ENCODE peak calls at places on chromosomes 3 and 15, in four cellular contexts. One of them, this sample, is unnamed.

GRCh38 chr3:24686764-24687163 is 192.1 kb upstream of the THRB start:
- DNase-seq in fibroblast of lung: peak; percentile 68
- DNase-seq in PC-3: peak; percentile 46
- DNase-seq in left ventricle myocardium inferior: no peak
- DNase-seq in this sample: no peak

GRCh38 chr15:64163662-64164362 is 990 bp upstream of the PPIB start:
- DNase-seq in fibroblast of lung: no peak
- DNase-seq in left ventricle myocardium inferior: no peak
- DNase-seq in PC-3: no peak
- DNase-seq in this sample: no peak

GRCh38 chr3:632571-633170 is 436.1 kb downstream of the CHL1 start:
- DNase-seq in fibroblast of lung: peak; percentile 61
- DNase-seq in left ventricle myocardium inferior: no peak
- DNase-seq in PC-3: peak; percentile 77
- DNase-seq in this sample: no peak

GRCh38 chr15:56805466-56806146 is 72.3 kb upstream of the ZNF280D start:
- DNase-seq in PC-3: peak; percentile 71
- DNase-seq in fibroblast of lung: peak; percentile 82
- DNase-seq in left ventricle myocardium inferior: no peak
- DNase-seq in this sample: no peak

GRCh38 chr3:10615715-10616114 is 110.3 kb upstream of the ATP2B2 start:
- DNase-seq in left ventricle myocardium inferior: no peak
- DNase-seq in PC-3: no peak
- DNase-seq in fibroblast of lung: no peak
- DNase-seq in this sample: no peak

GRCh38 chr15:24919446-24919845 is 35.3 kb upstream of the SNRPN start:
- DNase-seq in PC-3: peak; percentile 58
- DNase-seq in left ventricle myocardium inferior: no peak
- DNase-seq in fibroblast of lung: no peak
- DNase-seq in this sample: no peak

GRCh38 chr3:58672451-58672850 is 5.9 kb upstream of the FAM3D start:
- DNase-seq in left ventricle myocardium inferior: no peak
- DNase-seq in PC-3: no peak
- DNase-seq in fibroblast of lung: no peak
- DNase-seq in this sample: no peak

GRCh38 chr3:139448104-139448503 is 28.2 kb downstream of the RBP2 start:
- DNase-seq in fibroblast of lung: no peak
- DNase-seq in left ventricle myocardium inferior: no peak
- DNase-seq in PC-3: peak; percentile 32
- DNase-seq in this sample: no peak

GRCh38 chr3:72494076-72495000 is 353.9 kb downstream of the SHQ1 start:
- DNase-seq in PC-3: no peak
- DNase-seq in left ventricle myocardium inferior: no peak
- DNase-seq in fibroblast of lung: peak; percentile 58
- DNase-seq in this sample: no peak

GRCh38 chr15:74265046-74265639 is 29.0 kb downstream of the CCDC33 start:
- DNase-seq in left ventricle myocardium inferior: no peak
- DNase-seq in fibroblast of lung: peak; percentile 20
- DNase-seq in PC-3: peak; percentile 26
- DNase-seq in this sample: no peak

GRCh38 chr15:43932907-43933306 is 106.1 kb downstream of the WDR76 start:
- DNase-seq in PC-3: no peak
- DNase-seq in left ventricle myocardium inferior: peak; percentile 21
- DNase-seq in fibroblast of lung: no peak
- DNase-seq in this sample: no peak

GRCh38 chr3:190718691-190719090 is 143.8 kb downstream of the GMNC start:
- DNase-seq in left ventricle myocardium inferior: no peak
- DNase-seq in fibroblast of lung: peak; percentile 89
- DNase-seq in PC-3: peak; percentile 42
- DNase-seq in this sample: no peak

GRCh38 chr3:138180375-138181029 is 5.8 kb upstream of the DBR1 start:
- DNase-seq in fibroblast of lung: peak; percentile 61
- DNase-seq in PC-3: peak; percentile 59
- DNase-seq in left ventricle myocardium inferior: no peak
- DNase-seq in this sample: no peak

GRCh38 chr15:55183679-55184078 is 13.1 kb downstream of the RSL24D1 start:
- DNase-seq in left ventricle myocardium inferior: no peak
- DNase-seq in PC-3: peak; percentile 55
- DNase-seq in fibroblast of lung: no peak
- DNase-seq in this sample: no peak

GRCh38 chr3:127019449-127019848 is 36.5 kb downstream of the PLXNA1 start:
- DNase-seq in fibroblast of lung: no peak
- DNase-seq in PC-3: peak; percentile 25
- DNase-seq in left ventricle myocardium inferior: no peak
- DNase-seq in this sample: no peak

GRCh38 chr15:101439920-101440319 is 49.6 kb downstream of the PCSK6 start:
- DNase-seq in PC-3: peak; percentile 35
- DNase-seq in left ventricle myocardium inferior: no peak
- DNase-seq in fibroblast of lung: peak; percentile 64
- DNase-seq in this sample: no peak

GRCh38 chr3:149609595-149609994 is 48.2 kb downstream of the WWTR1 start:
- DNase-seq in left ventricle myocardium inferior: no peak
- DNase-seq in fibroblast of lung: no peak
- DNase-seq in PC-3: no peak
- DNase-seq in this sample: no peak

GRCh38 chr15:68384451-68385239 is 47.3 kb downstream of the ITGA11 start:
- DNase-seq in left ventricle myocardium inferior: no peak
- DNase-seq in fibroblast of lung: peak; percentile 91
- DNase-seq in PC-3: peak; percentile 89
- DNase-seq in this sample: no peak

GRCh38 chr15:69852482-69853275 is 245.0 kb downstream of the TLE3 start:
- DNase-seq in fibroblast of lung: peak; percentile 27
- DNase-seq in left ventricle myocardium inferior: no peak
- DNase-seq in PC-3: peak; percentile 33
- DNase-seq in this sample: no peak

GRCh38 chr3:106249159-106249558 is 380.3 kb upstream of the CBLB start:
- DNase-seq in fibroblast of lung: peak; percentile 77
- DNase-seq in left ventricle myocardium inferior: no peak
- DNase-seq in PC-3: peak; percentile 72
- DNase-seq in this sample: no peak

GRCh38 chr3:181725830-181726229 is 14.1 kb downstream of the SOX2 start:
- DNase-seq in fibroblast of lung: no peak
- DNase-seq in PC-3: no peak
- DNase-seq in left ventricle myocardium inferior: no peak
- DNase-seq in this sample: no peak
- H3K4me1 ChIP-seq in fibroblast of lung: no peaks in the 10 kb centered on the region
- H3K4me1 ChIP-seq in PC-3: no peaks in the 10 kb centered on the region
- H3K4me1 ChIP-seq in left ventricle myocardium inferior: peaks cover 22% of the 10 kb centered on the region
- H3K4me1 ChIP-seq in this sample: peaks cover 8% of the 10 kb centered on the region

GRCh38 chr3:141365206-141365605 is 3.1 kb upstream of the ZBTB38 start:
- DNase-seq in fibroblast of lung: no peak
- DNase-seq in left ventricle myocardium inferior: no peak
- DNase-seq in PC-3: no peak
- DNase-seq in this sample: no peak

GRCh38 chr3:141366285-141367037 is 1.8 kb upstream of the ZBTB38 start:
- DNase-seq in fibroblast of lung: peak; percentile 85
- DNase-seq in PC-3: peak; percentile 73
- DNase-seq in left ventricle myocardium inferior: peak; percentile 34
- DNase-seq in this sample: no peak

GRCh38 chr3:141362736-141363135 is 5.6 kb upstream of the ZBTB38 start:
- DNase-seq in fibroblast of lung: no peak
- DNase-seq in left ventricle myocardium inferior: no peak
- DNase-seq in PC-3: no peak
- DNase-seq in this sample: no peak

GRCh38 chr3:141355242-141355641 is 13.1 kb upstream of the ZBTB38 start:
- DNase-seq in fibroblast of lung: no peak
- DNase-seq in PC-3: no peak
- DNase-seq in left ventricle myocardium inferior: no peak
- DNase-seq in this sample: no peak

DNA sequence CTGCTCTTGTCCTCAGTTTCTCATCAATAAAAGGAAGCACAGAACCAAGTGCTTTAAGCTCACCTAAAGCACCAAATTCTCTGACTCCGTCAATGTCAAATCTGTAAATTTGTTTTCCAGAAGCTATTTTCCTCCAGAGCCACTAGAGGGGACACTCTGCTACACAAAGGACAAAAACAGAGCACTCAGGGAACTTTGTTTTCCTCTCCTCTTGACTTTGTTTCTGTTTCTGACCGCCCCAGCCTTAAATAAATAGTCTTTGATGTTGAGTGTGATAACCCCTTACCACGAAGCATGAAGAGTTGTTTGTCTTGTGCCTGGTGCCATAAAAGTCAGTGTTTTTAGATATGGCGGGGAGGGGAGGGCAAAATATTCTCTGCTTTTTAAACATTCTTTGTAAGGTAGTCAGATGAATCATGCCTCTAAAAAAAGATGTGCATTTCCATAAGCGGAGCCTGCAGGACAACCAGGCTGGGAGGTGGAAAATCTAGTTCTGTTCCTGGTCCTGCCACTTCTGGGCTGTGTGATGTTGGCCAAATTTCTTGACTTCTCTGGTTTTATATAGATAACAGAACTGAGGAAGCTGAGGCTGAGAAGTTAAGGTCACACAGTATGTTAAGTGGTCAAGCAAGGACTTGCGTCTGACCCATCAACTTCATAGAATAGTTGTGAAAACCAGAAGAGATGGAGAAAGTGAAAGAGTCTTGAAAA is 7.3 kb upstream of the ZBTB38 start:
- DNase-seq in fibroblast of lung: peak; percentile 90
- DNase-seq in PC-3: peak; percentile 78
- DNase-seq in left ventricle myocardium inferior: no peak
- DNase-seq in this sample: no peak
- H3K4me3 ChIP-seq in fibroblast of lung: no peak overlapping the region
- H3K4me3 ChIP-seq in PC-3: peak overlapping the region; percentile 39
- H3K4me3 ChIP-seq in left ventricle myocardium inferior: peak overlapping the region; percentile 39
- H3K4me3 ChIP-seq in this sample: no peak overlapping the region

GRCh38 chr15:31237042-31237324 is 89.7 kb upstream of the KLF13 start:
- DNase-seq in left ventricle myocardium inferior: no peak
- DNase-seq in fibroblast of lung: no peak
- DNase-seq in PC-3: no peak
- DNase-seq in this sample: no peak

GRCh38 chr15:31236184-31237041 is 90.2 kb upstream of the KLF13 start:
- DNase-seq in PC-3: peak; percentile 54
- DNase-seq in fibroblast of lung: peak; percentile 98
- DNase-seq in left ventricle myocardium inferior: peak; percentile 78
- DNase-seq in this sample: no peak

GRCh38 chr15:31239409-31239808 is 87.2 kb upstream of the KLF13 start:
- DNase-seq in fibroblast of lung: no peak
- DNase-seq in left ventricle myocardium inferior: no peak
- DNase-seq in PC-3: no peak
- DNase-seq in this sample: no peak

GRCh38 chr15:31238906-31239305 is 87.7 kb upstream of the KLF13 start:
- DNase-seq in left ventricle myocardium inferior: no peak
- DNase-seq in fibroblast of lung: no peak
- DNase-seq in PC-3: no peak
- DNase-seq in this sample: no peak

GRCh38 chr15:31238369-31238768 is 88.3 kb upstream of the KLF13 start:
- DNase-seq in PC-3: no peak
- DNase-seq in left ventricle myocardium inferior: no peak
- DNase-seq in fibroblast of lung: no peak
- DNase-seq in this sample: no peak
- H3K4me1 ChIP-seq in PC-3: no peaks in the 10 kb centered on the region
- H3K4me1 ChIP-seq in left ventricle myocardium inferior: peaks cover 42% of the 10 kb centered on the region
- H3K4me1 ChIP-seq in fibroblast of lung: peaks cover 13% of the 10 kb centered on the region
- H3K4me1 ChIP-seq in this sample: peaks cover 15% of the 10 kb centered on the region

DNA sequence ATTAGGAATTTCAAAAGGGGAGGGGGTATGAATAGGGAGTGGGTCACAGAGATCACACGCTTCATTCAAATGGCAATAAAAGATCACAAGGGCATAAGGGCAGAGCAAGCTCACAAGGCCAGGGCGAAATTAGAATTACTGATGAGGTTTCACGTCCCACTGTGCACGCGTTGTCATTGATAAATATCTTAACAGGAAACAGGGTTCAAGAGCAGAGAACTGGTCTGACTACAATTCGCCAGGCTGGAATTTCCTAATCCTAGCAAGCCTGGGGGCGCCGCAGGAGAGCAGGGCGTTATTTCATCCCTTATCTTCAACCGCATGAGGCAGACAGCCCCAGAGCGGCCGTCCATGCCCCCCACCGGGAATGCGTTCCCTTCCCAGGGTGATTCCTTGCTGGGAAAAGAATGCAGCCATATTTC is 18.1 kb upstream of the SMCO1 start:
- DNase-seq in left ventricle myocardium inferior: no peak
- DNase-seq in fibroblast of lung: no peak
- DNase-seq in PC-3: no peak
- DNase-seq in this sample: no peak
- H3K4me3 ChIP-seq in left ventricle myocardium inferior: no peak overlapping the region
- H3K4me3 ChIP-seq in fibroblast of lung: no peak overlapping the region
- H3K4me3 ChIP-seq in PC-3: no peak overlapping the region
- H3K4me3 ChIP-seq in this sample: no peak overlapping the region

DNA sequence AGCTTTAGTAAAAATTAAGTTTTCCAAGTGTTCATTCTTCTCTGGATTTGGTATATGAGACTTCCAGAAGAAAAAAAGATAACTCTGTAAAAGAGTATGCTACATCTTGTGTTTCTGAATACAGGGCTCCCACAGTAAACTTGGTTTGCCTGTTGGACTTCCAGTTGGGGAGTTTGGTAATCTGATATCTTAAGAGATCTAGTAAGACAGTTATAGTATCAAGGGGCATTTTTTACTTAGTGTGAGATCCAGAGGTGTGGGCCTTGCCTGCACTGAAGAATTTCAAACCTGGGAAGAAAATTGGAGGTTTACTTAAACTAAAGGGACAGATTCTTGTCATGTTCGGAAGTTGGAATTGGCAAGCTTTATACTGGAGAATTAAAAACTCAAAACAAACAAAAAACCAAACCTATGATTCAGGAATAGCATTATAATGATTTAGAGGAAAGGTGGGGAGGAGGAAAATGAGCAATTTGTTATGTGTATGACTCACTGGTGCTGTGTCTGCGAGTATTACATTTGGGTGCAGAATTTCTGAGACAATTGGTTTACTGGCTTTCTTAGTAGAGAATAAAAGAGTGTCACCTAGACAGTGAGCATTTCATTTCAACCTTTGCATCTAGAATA is 58.9 kb upstream of the ULK4 start:
- DNase-seq in left ventricle myocardium inferior: no peak
- DNase-seq in fibroblast of lung: peak; percentile 57
- DNase-seq in PC-3: peak; percentile 93
- DNase-seq in this sample: no peak
- H3K4me1 ChIP-seq in left ventricle myocardium inferior: peaks cover 99% of the 10 kb centered on the region
- H3K4me1 ChIP-seq in fibroblast of lung: peaks cover 38% of the 10 kb centered on the region
- H3K4me1 ChIP-seq in PC-3: peaks cover 46% of the 10 kb centered on the region
- H3K4me1 ChIP-seq in this sample: peaks cover 3% of the 10 kb centered on the region

GRCh38 chr3:46354478-46354877 is 567 bp downstream of the CCR2 start:
- DNase-seq in left ventricle myocardium inferior: no peak
- DNase-seq in PC-3: no peak
- DNase-seq in fibroblast of lung: no peak
- DNase-seq in this sample: no peak
- H3K4me3 ChIP-seq in left ventricle myocardium inferior: no peak overlapping the region
- H3K4me3 ChIP-seq in PC-3: no peak overlapping the region
- H3K4me3 ChIP-seq in fibroblast of lung: no peak overlapping the region
- H3K4me3 ChIP-seq in this sample: peak overlapping the region; percentile 40